ENCODE peak calls at places on chromosomes 7 and 10, in four cellular contexts. One of them, this sample, is unnamed.

GRCh38 chr10:72509951-72510350 is 115.9 kb downstream of the MICU1 start:
- DNase-seq in mesendoderm: no peak
- DNase-seq in heart right ventricle: no peak
- DNase-seq in activated naive CD4-positive, alpha-beta T cell: no peak
- DNase-seq in this sample: no peak

GRCh38 chr7:151244156-151244870 is 4.2 kb downstream of the SMARCD3 start:
- DNase-seq in activated naive CD4-positive, alpha-beta T cell: no peak
- DNase-seq in heart right ventricle: no peak
- DNase-seq in mesendoderm: peak; percentile 60
- DNase-seq in this sample: peak; percentile 66

GRCh38 chr7:23234569-23235296 is 11.8 kb upstream of the GPNMB start:
- DNase-seq in mesendoderm: no peak
- DNase-seq in heart right ventricle: no peak
- DNase-seq in activated naive CD4-positive, alpha-beta T cell: no peak
- DNase-seq in this sample: no peak

GRCh38 chr10:15360566-15360965 is 10.5 kb downstream of the FAM171A1 start:
- DNase-seq in heart right ventricle: no peak
- DNase-seq in activated naive CD4-positive, alpha-beta T cell: no peak
- DNase-seq in mesendoderm: no peak
- DNase-seq in this sample: peak; percentile 35

GRCh38 chr7:140924019-140924820 is 509 bp downstream of the BRAF start:
- DNase-seq in mesendoderm: peak; percentile 92
- DNase-seq in heart right ventricle: peak; percentile 82
- DNase-seq in activated naive CD4-positive, alpha-beta T cell: peak; percentile 68
- DNase-seq in this sample: peak; percentile 83

GRCh38 chr10:33484787-33485186 is 150.3 kb upstream of the NRP1 start:
- DNase-seq in heart right ventricle: no peak
- DNase-seq in mesendoderm: peak; percentile 42
- DNase-seq in activated naive CD4-positive, alpha-beta T cell: no peak
- DNase-seq in this sample: no peak

GRCh38 chr10:132650611-132651250 is 113.1 kb downstream of the INPP5A start:
- DNase-seq in mesendoderm: no peak
- DNase-seq in activated naive CD4-positive, alpha-beta T cell: no peak
- DNase-seq in heart right ventricle: no peak
- DNase-seq in this sample: no peak

GRCh38 chr7:155461631-155462030 is 3.7 kb downstream of the EN2 start:
- DNase-seq in activated naive CD4-positive, alpha-beta T cell: no peak
- DNase-seq in heart right ventricle: no peak
- DNase-seq in mesendoderm: no peak
- DNase-seq in this sample: no peak

GRCh38 chr10:74189999-74190421 is 39.0 kb downstream of the ADK start:
- DNase-seq in activated naive CD4-positive, alpha-beta T cell: no peak
- DNase-seq in heart right ventricle: no peak
- DNase-seq in mesendoderm: peak; percentile 65
- DNase-seq in this sample: peak; percentile 54